ENCODE peak calls at places on chromosomes 5 and 9, in seven cellular contexts. D, P, V, A, M, R and L are unnamed samples.
A peak's percentile ranks its signal among the peaks of the same experiment; 100 is the strongest.

GRCh38 chr9:19174127-19174921 is 47.0 kb upstream of the PLIN2 start:
- DNase-seq in D (no peak), P (peak; percentile 15), V (peak; percentile 62), A (peak; percentile 39), M (peak; percentile 79), R (peak; percentile 92), L (peak; percentile 72)

GRCh38 chr5:366541-367357 is 45.2 kb downstream of the AHRR start:
- DNase-seq in D (peak; percentile 22), P (no peak), V (no peak), A (no peak), M (no peak), R (no peak), L (no peak)

GRCh38 chr9:81536242-81537025 is 152.9 kb downstream of the TLE1 start:
- DNase-seq in D (no peak), P (no peak), V (no peak), A (peak; percentile 33), M (no peak), R (no peak), L (no peak)

GRCh38 chr5:125401724-125402622 is 655.5 kb upstream of the ZNF608 start:
- DNase-seq in D (no peak), P (no peak), V (no peak), A (no peak), M (no peak), R (no peak), L (no peak)

GRCh38 chr5:93677344-93678021 is 63.9 kb downstream of the POU5F2 start:
- DNase-seq in D (no peak), P (no peak), V (peak; percentile 21), A (peak; percentile 77), M (peak; percentile 82), R (no peak), L (no peak)

GRCh38 chr9:98117984-98118639 is 910 bp downstream of the TRIM14 start:
- DNase-seq in D (no peak), P (peak; percentile 26), V (no peak), A (peak; percentile 80), M (peak; percentile 82), R (no peak), L (peak; percentile 57)

GRCh38 chr9:98917691-98918487 is 25.8 kb upstream of the COL15A1 start:
- DNase-seq in D (no peak), P (no peak), V (no peak), A (peak; percentile 4), M (no peak), R (no peak), L (no peak)

GRCh38 chr5:58502032-58502431 is 10.8 kb downstream of the GAPT start:
- DNase-seq in D (no peak), P (no peak), V (no peak), A (no peak), M (no peak), R (no peak), L (no peak)

GRCh38 chr5:74616236-74617146 is 24.0 kb downstream of the ENC1 start:
- DNase-seq in D (peak; percentile 65), P (no peak), V (no peak), A (peak; percentile 44), M (no peak), R (no peak), L (no peak)

GRCh38 chr9:131149678-131150033 is 24.3 kb downstream of the NUP214 start:
- DNase-seq in D (no peak), P (no peak), V (no peak), A (no peak), M (no peak), R (no peak), L (no peak)

GRCh38 chr5:54718647-54719046 is 201.1 kb downstream of the SNX18 start:
- DNase-seq in D (no peak), P (no peak), V (peak; percentile 71), A (no peak), M (no peak), R (peak; percentile 94), L (no peak)

GRCh38 chr5:96288166-96288844 is 144.7 kb downstream of the PCSK1 start:
- DNase-seq in D (no peak), P (no peak), V (no peak), A (no peak), M (no peak), R (no peak), L (no peak)

GRCh38 chr9:105128908-105129307 is 115.5 kb upstream of the SLC44A1 start:
- DNase-seq in D (no peak), P (no peak), V (no peak), A (no peak), M (peak; percentile 18), R (peak; percentile 44), L (no peak)

GRCh38 chr5:152369298-152369697 is 35.8 kb downstream of the NMUR2 start:
- DNase-seq in D (no peak), P (no peak), V (no peak), A (no peak), M (no peak), R (no peak), L (no peak)

GRCh38 chr9:95193067-95193466 is 124.4 kb downstream of the FANCC start:
- DNase-seq in D (no peak), P (no peak), V (no peak), A (no peak), M (no peak), R (no peak), L (no peak)

GRCh38 chr9:36559036-36559695 is 13.5 kb upstream of the MELK start:
- DNase-seq in D (no peak), P (no peak), V (no peak), A (no peak), M (no peak), R (no peak), L (no peak)

GRCh38 chr9:95862343-95862742 is 13.1 kb upstream of the ERCC6L2 start:
- DNase-seq in D (no peak), P (no peak), V (no peak), A (no peak), M (no peak), R (no peak), L (no peak)

GRCh38 chr5:132065351-132065937 is 5.0 kb downstream of the IL3 start:
- DNase-seq in D (peak; percentile 80), P (no peak), V (peak; percentile 48), A (peak; percentile 78), M (peak; percentile 53), R (no peak), L (peak; percentile 27)

GRCh38 chr5:26737763-26738162 is 300.6 kb downstream of the CDH9 start:
- DNase-seq in D (no peak), P (no peak), V (no peak), A (no peak), M (no peak), R (no peak), L (no peak)

GRCh38 chr9:98232926-98233325 is 22.5 kb downstream of the TBC1D2 start:
- DNase-seq in D (no peak), P (no peak), V (no peak), A (no peak), M (no peak), R (no peak), L (no peak)

GRCh38 chr5:61019642-61020041 is 74.6 kb downstream of the NDUFAF2 start:
- DNase-seq in D (no peak), P (no peak), V (no peak), A (no peak), M (no peak), R (no peak), L (no peak)

DNA sequence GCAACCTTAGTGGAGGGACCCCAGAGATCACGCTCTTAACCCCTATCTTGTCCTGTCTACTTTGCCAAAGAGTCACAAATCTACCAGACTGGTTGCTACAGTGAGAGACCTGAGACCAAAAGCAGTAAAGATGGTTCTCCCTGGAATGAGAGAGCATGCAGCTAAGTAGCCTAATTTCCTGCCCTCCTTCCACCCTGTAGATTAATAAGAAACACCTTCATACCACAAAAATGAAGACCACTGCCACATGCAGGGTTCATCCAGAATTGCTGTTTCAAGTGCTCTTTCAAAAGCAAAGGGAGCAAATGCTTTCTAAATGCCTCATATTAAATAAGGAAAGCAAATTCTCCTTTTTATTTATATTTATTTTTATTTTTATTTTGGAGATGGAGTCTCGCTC is 119.1 kb downstream of the UGCG start:
- DNase-seq in D (no peak), P (no peak), V (no peak), A (no peak), M (no peak), R (no peak), L (no peak)
- TF ChIP-seq CTCF in D (no peak), P (no peak), V (no peak), A (no peak), M (no peak), R (no peak), L (no peak)

GRCh38 chr5:43007911-43008368 is 32.2 kb downstream of the ANXA2R start:
- DNase-seq in D (peak; percentile 91), P (peak; percentile 79), V (peak; percentile 69), A (no peak), M (peak; percentile 50), R (peak; percentile 83), L (peak; percentile 85)
- H3K27me3 ChIP-seq in D (no peaks in the 10 kb centered on the region), P (no peaks in the 10 kb centered on the region), V (peaks cover 81% of the 10 kb centered on the region), A (peaks cover 83% of the 10 kb centered on the region), M (no peaks in the 10 kb centered on the region), R (no peaks in the 10 kb centered on the region), L (no peaks in the 10 kb centered on the region)

DNA sequence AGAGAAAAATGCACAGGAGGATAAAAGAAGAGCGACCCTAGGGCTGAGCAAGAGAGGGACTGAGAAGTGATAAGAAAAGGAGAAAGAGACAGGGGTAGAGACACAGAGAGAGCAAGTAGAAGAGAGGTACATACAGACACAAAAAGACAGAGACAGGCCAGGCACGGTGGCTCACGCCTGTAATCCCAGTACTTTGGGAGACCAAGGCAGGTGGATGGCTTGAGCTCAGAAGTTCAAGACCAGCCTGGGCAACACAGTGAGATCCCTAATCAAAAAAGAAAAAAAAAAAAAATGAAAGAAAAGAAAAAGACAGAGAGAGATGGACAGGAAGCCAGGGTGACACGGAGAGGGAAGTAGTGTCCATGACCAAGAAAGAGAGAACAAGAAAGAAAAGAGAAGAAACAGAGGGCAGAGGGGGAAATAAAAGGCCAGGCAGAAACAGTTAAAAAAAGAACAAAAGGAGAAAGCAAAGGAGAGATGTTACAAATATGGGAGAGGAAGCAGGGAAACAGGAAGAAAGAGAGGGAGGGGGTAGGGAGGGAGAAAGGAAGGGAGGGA is 209.4 kb upstream of the TRIM32 start:
- DNase-seq in D (no peak), P (no peak), V (no peak), A (no peak), M (no peak), R (no peak), L (no peak)
- TF ChIP-seq CTCF in D (no peak), P (no peak), V (no peak), A (no peak), M (no peak), R (no peak), L (no peak)

DNA sequence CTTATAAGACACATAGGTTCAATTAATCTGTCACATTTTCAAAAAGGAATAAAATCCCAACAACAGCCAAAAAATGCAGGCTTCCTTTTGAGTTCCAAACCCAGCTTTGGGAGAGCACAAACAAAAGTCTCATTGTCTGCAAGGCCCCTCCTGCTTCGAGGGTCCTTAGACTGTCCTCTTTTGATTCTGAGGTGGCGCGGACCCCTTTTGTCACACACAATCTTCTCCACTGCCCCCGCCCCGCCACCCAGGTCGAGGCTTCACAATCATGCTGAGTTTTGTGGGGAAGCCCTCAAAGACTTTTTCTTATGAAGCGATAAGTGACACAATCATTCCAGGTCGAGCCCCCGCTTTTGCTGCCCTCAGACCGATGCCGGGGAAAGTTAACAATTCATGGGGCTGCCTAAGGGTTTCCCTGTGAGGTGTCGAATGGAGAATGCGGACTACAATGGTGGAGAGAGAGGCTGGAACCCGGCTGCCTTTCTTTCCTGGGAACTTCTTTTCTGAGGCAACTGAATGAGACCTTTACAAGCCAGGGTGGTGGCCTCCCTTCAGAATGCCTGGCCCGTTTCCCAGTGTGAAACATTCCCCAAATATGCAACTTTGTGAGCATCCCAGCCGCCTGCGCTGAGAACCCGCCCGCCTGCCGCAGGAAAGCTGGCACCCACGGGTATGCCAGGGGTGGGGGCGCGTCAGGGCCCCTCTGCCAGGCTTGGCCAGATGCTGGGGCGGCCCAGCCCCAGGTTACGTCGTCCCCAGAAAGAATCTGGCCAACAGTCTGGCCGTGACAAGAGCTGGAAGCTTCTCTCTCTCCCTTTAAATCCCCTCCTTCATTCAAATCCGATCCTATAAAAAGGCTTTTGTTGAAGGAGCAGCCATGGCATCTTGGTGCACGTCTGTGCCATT is 71.9 kb downstream of the MAP1B start:
- DNase-seq in D (no peak), P (no peak), V (peak; percentile 49), A (no peak), M (no peak), R (peak; percentile 95), L (no peak)
- H3K27me3 ChIP-seq in D (no peaks in the 10 kb centered on the region), P (peaks cover 5% of the 10 kb centered on the region), V (no peaks in the 10 kb centered on the region), A (no peaks in the 10 kb centered on the region), M (no peaks in the 10 kb centered on the region), R (no peaks in the 10 kb centered on the region), L (peaks cover 3% of the 10 kb centered on the region)